ENCODE peak calls at places on chromosome 5, in nine cellular contexts. W, S, N, J, U, X, A, Q and E are unnamed samples.
A peak's percentile ranks its signal among the peaks of the same experiment; 100 is the strongest.

GRCh38 chr5:115800108-115800507 is 16.4 kb downstream of the CDO1 start:
- DNase-seq in W (no peak), S (no peak), N (no peak), J (no peak), U (no peak), X (no peak), A (no peak), Q (no peak), E (no peak)

GRCh38 chr5:55159763-55160492 is at the start of gene GPX8:
- DNase-seq in W (no peak), S (peak; percentile 78), N (peak; percentile 92), J (peak; percentile 26), U (no peak), X (peak; percentile 27), A (no peak), Q (no peak), E (no peak)

GRCh38 chr5:128844354-128844923 is 120.8 kb upstream of the SLC27A6 start:
- DNase-seq in W (no peak), S (no peak), N (peak; percentile 63), J (peak; percentile 3), U (no peak), X (no peak), A (no peak), Q (no peak), E (no peak)

GRCh38 chr5:19352120-19352519 is 635.9 kb downstream of the CDH18 start:
- DNase-seq in W (no peak), S (no peak), N (no peak), J (no peak), U (no peak), X (no peak), A (no peak), Q (no peak), E (no peak)

GRCh38 chr5:167587768-167588167 is 703.7 kb upstream of the WWC1 start:
- DNase-seq in W (no peak), S (no peak), N (peak; percentile 59), J (peak; percentile 48), U (no peak), X (no peak), A (no peak), Q (no peak), E (no peak)

GRCh38 chr5:111235635-111236034 is 11.5 kb downstream of the CAMK4 start:
- DNase-seq in W (no peak), S (no peak), N (no peak), J (no peak), U (no peak), X (no peak), A (no peak), Q (no peak), E (no peak)

GRCh38 chr5:65012411-65012972 is 243.8 kb downstream of the CWC27 start:
- DNase-seq in W (no peak), S (no peak), N (no peak), J (no peak), U (no peak), X (no peak), A (no peak), Q (no peak), E (no peak)

GRCh38 chr5:159886312-159886711 is 30.0 kb upstream of the ADRA1B start:
- DNase-seq in W (no peak), S (no peak), N (no peak), J (no peak), U (no peak), X (no peak), A (no peak), Q (no peak), E (no peak)

GRCh38 chr5:61263072-61263471 is 69.0 kb upstream of the ZSWIM6 start:
- DNase-seq in W (no peak), S (no peak), N (no peak), J (no peak), U (no peak), X (no peak), A (no peak), Q (no peak), E (no peak)

GRCh38 chr5:95920822-95921221 is 40.8 kb downstream of the ELL2 start:
- DNase-seq in W (no peak), S (no peak), N (no peak), J (no peak), U (no peak), X (no peak), A (no peak), Q (no peak), E (no peak)

GRCh38 chr5:42396111-42396510 is 27.1 kb upstream of the GHR start:
- DNase-seq in W (peak; percentile 48), S (no peak), N (no peak), J (no peak), U (no peak), X (no peak), A (no peak), Q (no peak), E (no peak)

GRCh38 chr5:116554764-116555163 is 19.9 kb downstream of the SEMA6A start:
- DNase-seq in W (no peak), S (no peak), N (no peak), J (no peak), U (no peak), X (no peak), A (no peak), Q (no peak), E (no peak)

GRCh38 chr5:88833371-88834107 is 49.4 kb downstream of the MEF2C start:
- DNase-seq in W (no peak), S (no peak), N (peak; percentile 89), J (no peak), U (peak; percentile 64), X (peak; percentile 79), A (peak; percentile 43), Q (peak; percentile 38), E (no peak)

GRCh38 chr5:56549096-56549886 is 266.1 kb upstream of the MAP3K1 start:
- DNase-seq in W (no peak), S (no peak), N (no peak), J (no peak), U (no peak), X (no peak), A (no peak), Q (no peak), E (no peak)

GRCh38 chr5:148179234-148179824 is 11.0 kb downstream of the SPINK14 start:
- DNase-seq in W (no peak), S (peak; percentile 32), N (peak; percentile 82), J (peak; percentile 12), U (no peak), X (peak; percentile 6), A (no peak), Q (no peak), E (no peak)

GRCh38 chr5:74765201-74765600 is 1.7 kb downstream of the GFM2 start:
- DNase-seq in W (no peak), S (no peak), N (peak; percentile 29), J (no peak), U (no peak), X (no peak), A (no peak), Q (no peak), E (no peak)

GRCh38 chr5:148912714-148913398 is 86.4 kb downstream of the ADRB2 start:
- DNase-seq in W (no peak), S (peak; percentile 91), N (peak; percentile 65), J (peak; percentile 15), U (peak; percentile 77), X (no peak), A (no peak), Q (no peak), E (no peak)

GRCh38 chr5:145925803-145926202 is 10.6 kb upstream of the SH3RF2 start:
- DNase-seq in W (no peak), S (no peak), N (peak; percentile 72), J (no peak), U (no peak), X (no peak), A (no peak), Q (no peak), E (no peak)

GRCh38 chr5:169070413-169070812 is 230.5 kb downstream of the SLIT3 start:
- DNase-seq in W (no peak), S (no peak), N (no peak), J (no peak), U (no peak), X (no peak), A (no peak), Q (no peak), E (peak; percentile 17)

DNA sequence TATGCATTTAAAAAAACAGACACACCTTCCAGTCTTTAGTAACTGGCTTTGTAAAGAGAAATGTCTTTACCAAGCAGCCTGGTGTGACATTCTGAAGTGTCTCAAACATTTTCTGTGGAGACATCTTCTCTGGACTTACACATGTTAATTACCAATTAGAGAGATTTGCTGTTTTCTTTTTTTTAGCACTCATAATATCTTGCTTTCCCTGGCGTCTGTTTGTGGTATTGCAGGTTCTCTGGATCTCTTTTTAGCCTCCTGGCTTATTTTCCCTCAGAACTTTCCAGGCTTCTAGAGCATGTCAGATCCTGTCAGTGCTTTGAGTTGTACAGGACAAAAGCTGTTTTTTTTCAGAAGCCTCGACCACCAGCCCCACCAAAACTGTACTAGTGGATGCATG is 92.5 kb downstream of the MSX2 start:
- DNase-seq in W (no peak), S (no peak), N (no peak), J (no peak), U (no peak), X (no peak), A (no peak), Q (no peak), E (no peak)
- TF ChIP-seq CTCF in W (peak; percentile 18), S (peak; percentile 48), N (peak; percentile 38), J (peak; percentile 29), U (peak; percentile 20), X (no peak), A (no peak), Q (peak; percentile 16), E (no peak)

GRCh38 chr5:79800979-79801827 is 111.6 kb downstream of the CMYA5 start:
- DNase-seq in W (no peak), S (no peak), N (peak; percentile 32), J (no peak), U (no peak), X (no peak), A (peak; percentile 50), Q (no peak), E (no peak)
- H3K4me3 ChIP-seq in W (no peak overlapping the region), S (no peak overlapping the region), N (no peak overlapping the region), J (no peak overlapping the region), U (no peak overlapping the region), X (no peak overlapping the region), A (no peak overlapping the region), Q (no peak overlapping the region), E (no peak overlapping the region)

DNA sequence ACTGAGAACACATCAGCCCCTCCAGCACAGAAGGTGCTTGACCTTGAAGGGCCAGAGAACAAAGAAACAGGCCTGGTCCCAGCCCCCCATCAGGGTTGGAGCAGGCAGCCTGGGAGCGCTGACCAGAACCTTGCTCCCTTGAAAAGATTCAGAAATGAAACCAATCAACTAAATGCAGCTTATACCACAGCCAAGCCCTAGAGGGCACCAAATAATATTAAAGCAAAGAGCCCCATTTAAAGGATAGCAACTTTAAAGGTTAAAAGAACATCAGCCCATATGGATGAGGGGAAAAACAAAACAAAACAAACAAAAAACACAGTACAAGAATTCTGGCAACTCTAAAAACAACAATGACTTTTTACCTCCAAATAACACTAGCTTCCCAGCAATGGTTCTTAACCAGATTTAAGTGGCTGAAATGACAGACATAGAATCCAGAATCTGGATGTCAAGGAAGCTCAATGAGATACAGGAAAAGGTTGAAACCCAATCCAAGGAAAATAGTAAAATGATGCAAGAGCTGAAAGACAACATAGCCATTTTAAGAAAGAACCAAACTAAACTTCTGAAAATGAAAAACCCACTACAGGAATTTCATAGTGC is 471.9 kb downstream of the MTRR start:
- DNase-seq in W (no peak), S (no peak), N (peak; percentile 52), J (peak; percentile 26), U (no peak), X (no peak), A (no peak), Q (no peak), E (no peak)
- TF ChIP-seq CTCF in W (peak; percentile 50), S (peak; percentile 76), N (peak; percentile 69), J (peak; percentile 68), U (no peak), X (peak; percentile 56), A (no peak), Q (peak; percentile 41), E (no peak)

GRCh38 chr5:22669345-22669744 is 183.8 kb downstream of the CDH12 start:
- DNase-seq in W (no peak), S (no peak), N (no peak), J (no peak), U (no peak), X (no peak), A (no peak), Q (no peak), E (no peak)
- H3K4me3 ChIP-seq in W (no peak overlapping the region), S (no peak overlapping the region), N (no peak overlapping the region), J (no peak overlapping the region), U (no peak overlapping the region), X (no peak overlapping the region), A (no peak overlapping the region), Q (no peak overlapping the region), E (no peak overlapping the region)